ENCODE peak calls at places on chromosomes 12 and 14, in four cellular contexts. Q is A549, J is H1, V is K562. P is an unnamed sample.

GRCh38 chr12:47797432-47797831 is 22.3 kb downstream of the HDAC7 start:
- DNase-seq in Q (peak; percentile 55), J (no peak), V (no peak), P (no peak)

GRCh38 chr12:99111600-99111999 is 466.5 kb downstream of the APAF1 start:
- DNase-seq in Q (no peak), J (no peak), V (no peak), P (no peak)

GRCh38 chr12:114917307-114917706 is 233.3 kb upstream of the TBX3 start:
- DNase-seq in Q (no peak), J (no peak), V (no peak), P (no peak)

GRCh38 chr12:127680516-127680915 is 586.5 kb upstream of the TMEM132C start:
- DNase-seq in Q (no peak), J (no peak), V (no peak), P (no peak)

GRCh38 chr12:68267892-68268396 is 14.5 kb upstream of the IL22 start:
- DNase-seq in Q (no peak), J (no peak), V (no peak), P (no peak)

GRCh38 chr14:83994020-83994419 is 1535.9 kb upstream of the FLRT2 start:
- DNase-seq in Q (no peak), J (no peak), V (no peak), P (no peak)

GRCh38 chr12:114448618-114448933 is 42.6 kb upstream of the TBX5 start:
- DNase-seq in Q (no peak), J (no peak), V (peak; percentile 19), P (no peak)

GRCh38 chr12:3125674-3126073 is 48.5 kb downstream of the TSPAN9 start:
- DNase-seq in Q (no peak), J (no peak), V (no peak), P (no peak)

GRCh38 chr14:90576581-90576980 is 179.8 kb downstream of the CALM1 start:
- DNase-seq in Q (no peak), J (no peak), V (no peak), P (no peak)

GRCh38 chr12:99966429-99966828 is 18.3 kb downstream of the ANKS1B start:
- DNase-seq in Q (no peak), J (no peak), V (no peak), P (no peak)

GRCh38 chr14:63982629-63983028 is 129.8 kb downstream of the SYNE2 start:
- DNase-seq in Q (no peak), J (no peak), V (no peak), P (no peak)

GRCh38 chr12:15732341-15733061 is 56.7 kb downstream of the EPS8 start:
- DNase-seq in Q (peak; percentile 74), J (no peak), V (no peak), P (peak; percentile 58)

GRCh38 chr14:99479160-99479902 is 1.3 kb downstream of the SETD3 start:
- DNase-seq in Q (no peak), J (no peak), V (no peak), P (no peak)

GRCh38 chr12:131736807-131737484 is 26.1 kb downstream of the SFSWAP start:
- DNase-seq in Q (peak; percentile 83), J (peak; percentile 61), V (no peak), P (no peak)

GRCh38 chr14:104559769-104560585 is 19.6 kb upstream of the C14orf180 start:
- DNase-seq in Q (no peak), J (no peak), V (no peak), P (no peak)

GRCh38 chr12:113302925-113303640 is 31.8 kb downstream of the SLC8B1 start:
- DNase-seq in Q (no peak), J (no peak), V (no peak), P (no peak)

GRCh38 chr12:12439636-12440035 is 82.8 kb downstream of the BORCS5 start:
- DNase-seq in Q (peak; percentile 77), J (no peak), V (no peak), P (peak; percentile 87)
- TF ChIP-seq RNF2 in Q (no peak), J (no peak), V (no peak), P (no peak)

GRCh38 chr14:66140213-66140918 is 345.8 kb upstream of the CCDC196 start:
- DNase-seq in Q (no peak), J (no peak), V (no peak), P (no peak)
- TF ChIP-seq RNF2 in Q (no peak), J (no peak), V (no peak), P (no peak)

DNA sequence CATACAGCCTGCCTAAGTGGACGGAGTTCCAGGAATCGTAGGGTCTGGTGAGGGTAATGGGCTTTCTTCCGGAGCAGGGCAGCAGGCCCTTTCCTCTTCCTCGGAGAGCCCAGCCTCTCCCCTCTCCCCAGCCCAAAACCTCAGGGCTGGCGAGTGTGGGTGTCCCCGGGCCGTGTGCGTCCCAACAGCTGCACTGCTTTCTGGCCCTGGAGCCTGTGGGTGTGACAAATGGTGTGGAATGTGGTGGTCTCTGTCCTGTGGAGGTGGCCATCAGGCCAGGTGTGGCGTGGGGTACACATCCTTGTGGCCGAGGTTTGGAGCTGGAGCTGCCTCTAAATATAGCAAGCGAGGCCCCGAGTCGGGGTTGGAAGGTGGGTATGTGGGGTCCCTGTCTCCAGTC is 8.5 kb downstream of the ORAI1 start:
- DNase-seq in Q (no peak), J (no peak), V (no peak), P (no peak)
- TF ChIP-seq RNF2 in Q (no peak), J (no peak), V (no peak), P (no peak)

DNA sequence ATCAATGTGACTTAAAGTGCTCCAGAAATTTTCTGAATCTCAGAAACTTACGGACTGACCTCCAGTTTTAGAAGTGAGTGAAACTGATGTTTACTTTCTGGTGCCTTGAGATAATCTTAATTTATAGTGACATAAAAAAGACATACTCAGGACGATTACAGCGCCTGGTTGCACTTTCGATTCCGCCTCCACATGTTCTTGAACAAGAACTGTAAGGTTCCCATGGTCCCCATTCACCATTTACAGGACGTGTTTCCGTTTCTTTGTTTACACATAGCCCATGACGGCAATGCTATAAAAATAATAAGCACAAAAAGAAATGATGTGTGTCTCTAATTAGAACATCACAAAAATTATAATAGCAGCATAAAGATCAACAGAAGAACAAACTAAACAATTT is 98.2 kb downstream of the ADAMTS20 start:
- DNase-seq in Q (no peak), J (no peak), V (no peak), P (no peak)
- TF ChIP-seq RNF2 in Q (no peak), J (no peak), V (no peak), P (no peak)

GRCh38 chr12:53551889-53552291 is 44.6 kb upstream of the NPFF start:
- DNase-seq in Q (no peak), J (no peak), V (no peak), P (no peak)
- TF ChIP-seq RNF2 in Q (no peak), J (no peak), V (no peak), P (no peak)

GRCh38 chr12:51307655-51308593 is 16.1 kb downstream of the BIN2 start:
- DNase-seq in Q (peak; percentile 91), J (no peak), V (no peak), P (no peak)
- TF ChIP-seq RNF2 in Q (no peak), J (no peak), V (no peak), P (no peak)

DNA sequence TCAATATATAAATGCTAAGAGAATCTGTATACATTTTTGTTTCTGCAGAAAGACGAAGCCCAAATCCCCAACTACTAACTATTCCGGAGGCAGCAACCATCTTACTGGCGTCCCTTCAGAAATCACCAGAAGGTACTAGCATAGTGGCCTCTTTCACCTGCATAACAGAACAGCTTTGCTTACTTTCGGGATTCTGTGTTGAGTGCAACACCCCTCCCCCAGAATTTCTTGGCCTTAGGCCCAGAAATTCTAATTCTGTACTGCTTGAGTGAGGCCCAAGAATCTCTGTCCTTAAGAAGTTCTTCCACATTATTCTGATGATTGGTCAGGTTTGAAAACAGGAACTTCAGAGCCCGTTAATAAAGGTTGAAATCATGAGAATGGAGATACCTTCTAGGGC is 2.9 kb downstream of the SPX start:
- DNase-seq in Q (no peak), J (no peak), V (no peak), P (no peak)
- TF ChIP-seq RNF2 in Q (no peak), J (no peak), V (no peak), P (no peak)

DNA sequence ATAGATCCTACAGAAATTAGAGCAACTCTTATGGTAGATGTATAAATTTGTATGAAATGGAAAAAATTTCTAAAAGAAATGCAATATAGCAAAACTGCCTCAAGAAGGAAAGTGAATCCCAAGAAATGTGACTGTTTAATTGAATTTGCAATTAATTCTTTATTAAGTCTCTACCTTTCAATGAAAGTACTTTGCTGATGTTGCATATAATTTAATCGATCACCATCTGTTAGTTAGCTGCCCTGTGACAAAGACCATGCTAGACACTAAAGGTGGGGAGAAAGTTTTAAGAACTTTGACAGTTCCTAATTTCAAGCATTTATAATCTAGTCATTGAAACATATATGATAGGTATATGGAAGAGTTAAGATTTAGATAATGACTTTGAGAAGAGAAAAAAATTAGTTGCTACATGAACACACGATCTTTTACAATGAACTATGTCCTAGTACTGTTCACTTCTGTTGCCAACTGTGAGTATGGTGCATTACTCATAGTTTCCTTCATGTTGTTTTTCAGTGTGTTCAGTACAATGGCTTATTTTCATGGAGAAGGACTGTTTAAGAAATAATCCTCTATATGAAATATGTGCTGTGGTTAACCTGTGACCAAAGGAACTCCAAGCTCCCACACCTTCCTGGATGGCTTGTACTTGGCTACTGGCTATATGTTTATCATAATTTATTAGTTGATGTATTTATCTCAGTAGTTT is 128.4 kb downstream of the METTL25 start:
- DNase-seq in Q (no peak), J (no peak), V (no peak), P (no peak)
- TF ChIP-seq RNF2 in Q (no peak), J (no peak), V (no peak), P (no peak)

GRCh38 chr12:85405781-85406522 is 125.9 kb downstream of the ALX1 start:
- DNase-seq in Q (no peak), J (no peak), V (no peak), P (no peak)
- TF ChIP-seq RNF2 in Q (no peak), J (no peak), V (no peak), P (no peak)

P was measured in HepG2.